ENCODE peak calls at places on chromosome 4, in eight cellular contexts. One of them, this sample, is unnamed. For H3K36me3 and H3K4me1, the result is how much of the 10 kb centered on the place peaks cover.

GRCh38 chr4:104490770-104491395 is 3.8 kb downstream of the CXXC4 start:
- DNase-seq in K562: peak
- DNase-seq in IMR-90: peak
- DNase-seq in right lobe of liver: peak
- DNase-seq in GM23338: peak
- DNase-seq in PC-3: peak
- DNase-seq in tibial artery: peak
- DNase-seq in HCT116: no peak
- DNase-seq in this sample: peak

GRCh38 chr4:168610911-168611530 is 114.2 kb downstream of the PALLD start:
- DNase-seq in HCT116: no peak
- DNase-seq in K562: no peak
- DNase-seq in PC-3: no peak
- DNase-seq in right lobe of liver: no peak
- DNase-seq in GM23338: no peak
- DNase-seq in tibial artery: no peak
- DNase-seq in IMR-90: peak
- DNase-seq in this sample: no peak

GRCh38 chr4:107780665-107781064 is 44.1 kb upstream of the SGMS2 start:
- DNase-seq in K562: no peak
- DNase-seq in GM23338: peak
- DNase-seq in PC-3: no peak
- DNase-seq in tibial artery: no peak
- DNase-seq in right lobe of liver: no peak
- DNase-seq in IMR-90: no peak
- DNase-seq in HCT116: peak
- DNase-seq in this sample: no peak

GRCh38 chr4:89283226-89283974 is 24.2 kb downstream of the GPRIN3 start:
- DNase-seq in right lobe of liver: no peak
- DNase-seq in K562: no peak
- DNase-seq in tibial artery: no peak
- DNase-seq in IMR-90: no peak
- DNase-seq in PC-3: peak
- DNase-seq in GM23338: no peak
- DNase-seq in HCT116: no peak
- DNase-seq in this sample: no peak

GRCh38 chr4:148023782-148024181 is 291.9 kb downstream of the ARHGAP10 start:
- DNase-seq in right lobe of liver: peak
- DNase-seq in PC-3: no peak
- DNase-seq in IMR-90: no peak
- DNase-seq in tibial artery: no peak
- DNase-seq in GM23338: no peak
- DNase-seq in K562: no peak
- DNase-seq in HCT116: no peak
- DNase-seq in this sample: no peak

GRCh38 chr4:123638834-123639233 is 242.2 kb downstream of the SPRY1 start:
- DNase-seq in PC-3: no peak
- DNase-seq in HCT116: no peak
- DNase-seq in right lobe of liver: no peak
- DNase-seq in IMR-90: no peak
- DNase-seq in GM23338: no peak
- DNase-seq in K562: no peak
- DNase-seq in tibial artery: no peak
- DNase-seq in this sample: no peak

GRCh38 chr4:9867746-9868425 is 86.5 kb downstream of the DRD5 start:
- DNase-seq in GM23338: no peak
- DNase-seq in PC-3: no peak
- DNase-seq in K562: no peak
- DNase-seq in HCT116: no peak
- DNase-seq in IMR-90: no peak
- DNase-seq in right lobe of liver: no peak
- DNase-seq in tibial artery: no peak
- DNase-seq in this sample: no peak

GRCh38 chr4:91963489-91963888 is 340.3 kb upstream of the GRID2 start:
- DNase-seq in right lobe of liver: no peak
- DNase-seq in IMR-90: peak
- DNase-seq in PC-3: peak
- DNase-seq in HCT116: no peak
- DNase-seq in K562: no peak
- DNase-seq in tibial artery: no peak
- DNase-seq in GM23338: no peak
- DNase-seq in this sample: no peak

GRCh38 chr4:112290341-112290740 is 4.6 kb upstream of the TIFA start:
- DNase-seq in right lobe of liver: no peak
- DNase-seq in HCT116: no peak
- DNase-seq in PC-3: no peak
- DNase-seq in K562: no peak
- DNase-seq in IMR-90: no peak
- DNase-seq in tibial artery: no peak
- DNase-seq in GM23338: no peak
- DNase-seq in this sample: no peak

GRCh38 chr4:73867783-73868182 is 1.4 kb upstream of the CXCL1 start:
- DNase-seq in HCT116: peak
- DNase-seq in PC-3: peak
- DNase-seq in tibial artery: no peak
- DNase-seq in GM23338: peak
- DNase-seq in IMR-90: no peak
- DNase-seq in right lobe of liver: no peak
- DNase-seq in K562: no peak
- DNase-seq in this sample: peak

GRCh38 chr4:107115185-107115847 is 79.2 kb upstream of the DKK2 start:
- DNase-seq in tibial artery: no peak
- DNase-seq in right lobe of liver: no peak
- DNase-seq in HCT116: no peak
- DNase-seq in GM23338: peak
- DNase-seq in PC-3: no peak
- DNase-seq in IMR-90: no peak
- DNase-seq in K562: no peak
- DNase-seq in this sample: no peak

GRCh38 chr4:35565640-35566039 is 678.7 kb downstream of the ARAP2 start:
- DNase-seq in GM23338: peak
- DNase-seq in tibial artery: no peak
- DNase-seq in IMR-90: no peak
- DNase-seq in HCT116: no peak
- DNase-seq in K562: no peak
- DNase-seq in right lobe of liver: no peak
- DNase-seq in PC-3: no peak
- DNase-seq in this sample: no peak

DNA sequence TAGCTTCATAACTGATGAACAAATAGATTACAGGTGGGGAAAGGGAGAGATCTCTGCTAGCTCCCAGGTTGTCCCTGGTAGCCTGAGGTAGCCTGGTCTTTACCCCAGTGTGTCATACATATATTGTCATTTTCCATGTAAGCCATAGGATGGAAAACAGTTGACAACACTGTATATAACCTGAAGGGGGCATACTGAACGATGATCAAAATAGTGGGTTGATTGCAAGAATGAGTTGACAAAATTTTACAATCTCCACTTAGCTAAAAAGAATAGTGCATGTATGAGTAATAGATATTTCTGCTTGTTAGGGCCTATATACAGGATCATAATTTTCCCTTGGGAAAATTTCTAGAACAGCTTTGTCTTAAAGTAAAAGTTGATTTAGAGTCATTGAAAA is 304.1 kb upstream of the HAND2 start:
- DNase-seq in right lobe of liver: no peak
- DNase-seq in GM23338: peak
- DNase-seq in HCT116: peak
- DNase-seq in tibial artery: no peak
- DNase-seq in IMR-90: peak
- DNase-seq in K562: no peak
- DNase-seq in PC-3: peak
- DNase-seq in this sample: no peak
- H3K36me3 ChIP-seq in right lobe of liver: under half
- H3K36me3 ChIP-seq in GM23338: under half
- H3K36me3 ChIP-seq in HCT116: under half
- H3K36me3 ChIP-seq in tibial artery: under half
- H3K36me3 ChIP-seq in IMR-90: under half
- H3K36me3 ChIP-seq in K562: under half
- H3K36me3 ChIP-seq in PC-3: under half
- H3K36me3 ChIP-seq in this sample: under half

GRCh38 chr4:153790962-153791551 is 2.2 kb upstream of the SFRP2 start:
- DNase-seq in GM23338: peak
- DNase-seq in IMR-90: no peak
- DNase-seq in tibial artery: peak
- DNase-seq in right lobe of liver: no peak
- DNase-seq in HCT116: no peak
- DNase-seq in PC-3: no peak
- DNase-seq in K562: no peak
- DNase-seq in this sample: peak
- TF ChIP-seq CTCF in GM23338: peak
- TF ChIP-seq CTCF in IMR-90: no peak
- TF ChIP-seq CTCF in tibial artery: no peak
- TF ChIP-seq CTCF in right lobe of liver: no peak
- TF ChIP-seq CTCF in HCT116: no peak
- TF ChIP-seq CTCF in PC-3: no peak
- TF ChIP-seq CTCF in K562: no peak
- TF ChIP-seq CTCF in this sample: peak

GRCh38 chr4:6196324-6196723 is 4.0 kb downstream of the JAKMIP1 start:
- DNase-seq in IMR-90: no peak
- DNase-seq in HCT116: no peak
- DNase-seq in K562: no peak
- DNase-seq in PC-3: no peak
- DNase-seq in tibial artery: peak
- DNase-seq in GM23338: no peak
- DNase-seq in right lobe of liver: no peak
- DNase-seq in this sample: no peak
- H3K4me1 ChIP-seq in IMR-90: under half
- H3K4me1 ChIP-seq in HCT116: under half
- H3K4me1 ChIP-seq in K562: under half
- H3K4me1 ChIP-seq in PC-3: under half
- H3K4me1 ChIP-seq in tibial artery: under half
- H3K4me1 ChIP-seq in GM23338: under half
- H3K4me1 ChIP-seq in right lobe of liver: under half
- H3K4me1 ChIP-seq in this sample: under half

DNA sequence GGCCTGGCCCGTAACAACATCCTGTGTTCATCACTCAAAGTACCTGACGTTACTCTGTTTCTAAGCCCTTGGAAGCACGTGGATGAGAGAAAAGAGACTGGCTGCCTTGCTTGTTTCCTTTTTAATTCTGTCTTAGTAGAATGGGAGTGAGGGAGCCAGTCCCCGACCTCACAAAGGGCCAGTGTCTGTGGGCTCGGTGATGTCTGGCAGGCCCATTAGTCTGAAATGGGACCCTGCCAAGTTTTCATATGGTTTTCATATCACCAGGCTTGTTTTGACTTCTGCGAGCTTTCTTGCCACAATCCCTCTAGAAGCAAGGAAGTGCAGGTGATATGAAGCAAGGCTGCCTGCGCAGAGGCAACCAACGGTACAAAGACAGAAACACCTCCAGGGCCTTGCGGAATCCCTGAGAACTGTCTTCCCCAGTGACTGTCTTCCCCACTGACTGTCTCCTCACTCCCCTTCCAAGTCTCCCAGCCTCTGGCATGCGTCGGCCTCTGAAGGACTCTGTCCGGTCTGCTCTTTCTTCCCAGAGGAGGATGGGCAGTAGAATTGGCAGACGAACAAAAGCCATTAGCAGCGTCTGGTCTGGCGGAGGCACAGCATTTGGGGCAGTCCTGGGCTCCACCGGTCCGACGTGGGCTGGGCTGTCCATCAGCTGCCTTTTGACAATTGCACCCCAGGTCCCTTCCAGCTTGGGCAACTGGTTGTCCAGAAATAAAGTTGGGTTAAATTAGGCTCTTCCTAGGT is 20.2 kb upstream of the RASL11B start:
- DNase-seq in HCT116: no peak
- DNase-seq in K562: no peak
- DNase-seq in right lobe of liver: no peak
- DNase-seq in IMR-90: peak
- DNase-seq in PC-3: no peak
- DNase-seq in tibial artery: no peak
- DNase-seq in GM23338: no peak
- DNase-seq in this sample: no peak
- H3K36me3 ChIP-seq in HCT116: under half
- H3K36me3 ChIP-seq in K562: under half
- H3K36me3 ChIP-seq in right lobe of liver: under half
- H3K36me3 ChIP-seq in IMR-90: under half
- H3K36me3 ChIP-seq in PC-3: under half
- H3K36me3 ChIP-seq in tibial artery: under half
- H3K36me3 ChIP-seq in GM23338: under half
- H3K36me3 ChIP-seq in this sample: under half

DNA sequence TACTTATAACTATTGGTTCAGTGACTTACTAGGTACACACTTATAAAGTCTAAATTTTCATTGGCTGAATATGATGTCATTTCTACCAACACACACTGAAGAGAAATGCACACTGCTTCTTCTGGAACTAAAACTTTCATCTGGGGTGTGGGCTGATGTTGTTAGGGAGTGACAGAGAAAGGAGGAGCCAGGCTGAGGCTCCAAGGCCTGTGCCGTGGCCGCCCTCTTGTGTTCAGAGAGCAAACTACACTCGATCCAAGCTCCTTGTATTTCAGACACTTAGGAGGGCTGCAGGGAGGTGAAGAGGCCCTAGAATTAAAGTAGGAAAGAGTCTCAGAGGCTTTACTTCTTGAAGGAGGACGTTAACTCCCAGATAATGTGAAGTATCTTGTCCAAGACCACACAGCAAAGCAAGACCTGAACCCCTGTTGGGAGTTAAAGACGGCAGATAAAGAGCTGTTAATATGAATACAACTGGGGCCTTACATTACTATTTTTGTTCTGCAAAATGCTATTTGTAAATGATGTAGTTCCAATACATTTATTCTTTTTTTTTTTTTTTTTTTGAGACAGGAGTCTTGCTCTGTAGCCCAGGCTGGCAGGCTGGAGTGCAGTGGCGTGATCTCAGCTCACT is 137.5 kb downstream of the AFAP1 start:
- DNase-seq in IMR-90: peak
- DNase-seq in tibial artery: peak
- DNase-seq in right lobe of liver: no peak
- DNase-seq in GM23338: peak
- DNase-seq in K562: peak
- DNase-seq in HCT116: peak
- DNase-seq in PC-3: peak
- DNase-seq in this sample: peak
- TF ChIP-seq CTCF in IMR-90: peak
- TF ChIP-seq CTCF in tibial artery: peak
- TF ChIP-seq CTCF in right lobe of liver: peak
- TF ChIP-seq CTCF in GM23338: peak
- TF ChIP-seq CTCF in K562: peak
- TF ChIP-seq CTCF in HCT116: peak
- TF ChIP-seq CTCF in PC-3: peak
- TF ChIP-seq CTCF in this sample: peak